ENCODE peak calls at places on chromosomes 3 and 15, in five cellular contexts. I is H9, F is heart left ventricle, B is heart right ventricle, W is astrocyte. S is an unnamed sample. For H3K27me3, the result is how much of the 10 kb centered on the place peaks cover.

GRCh38 chr15:51312132-51312531 is 26.3 kb downstream of the CYP19A1 start:
- DNase-seq in I (no peak), F (no peak), B (no peak), W (peak), S (no peak)

GRCh38 chr15:31563421-31563820 is 236.8 kb downstream of the KLF13 start:
- DNase-seq in I (no peak), F (no peak), B (no peak), W (no peak), S (peak)

GRCh38 chr3:196774845-196775422 is 35.3 kb downstream of the PAK2 start:
- DNase-seq in I (no peak), F (no peak), B (no peak), W (peak), S (no peak)

GRCh38 chr3:39137435-39137936 is 15.9 kb downstream of the CSRNP1 start:
- DNase-seq in I (no peak), F (no peak), B (peak), W (no peak), S (no peak)

GRCh38 chr3:5053021-5053831 is 68.9 kb upstream of the ARL8B start:
- DNase-seq in I (no peak), F (no peak), B (peak), W (peak), S (no peak)

GRCh38 chr3:181631901-181632300 is 79.8 kb upstream of the SOX2 start:
- DNase-seq in I (no peak), F (no peak), B (no peak), W (no peak), S (no peak)

GRCh38 chr3:40999682-41000081 is 199.6 kb upstream of the CTNNB1 start:
- DNase-seq in I (no peak), F (no peak), B (no peak), W (no peak), S (no peak)

GRCh38 chr15:92098869-92099268 is 245.4 kb downstream of the SLCO3A1 start:
- DNase-seq in I (peak), F (no peak), B (peak), W (no peak), S (no peak)

GRCh38 chr15:70252056-70252935 is 154.6 kb upstream of the TLE3 start:
- DNase-seq in I (no peak), F (no peak), B (no peak), W (no peak), S (peak)

GRCh38 chr3:72487078-72487765 is 361.0 kb downstream of the SHQ1 start:
- DNase-seq in I (peak), F (peak), B (peak), W (peak), S (no peak)

GRCh38 chr3:59728509-59728908 is 678.7 kb upstream of the CFAP20DC start:
- DNase-seq in I (no peak), F (no peak), B (no peak), W (no peak), S (no peak)

GRCh38 chr3:46440531-46441294 is 24.0 kb downstream of the LTF start:
- DNase-seq in I (no peak), F (no peak), B (no peak), W (no peak), S (peak)

GRCh38 chr15:87866961-87867360 is 389.6 kb downstream of the NTRK3 start:
- DNase-seq in I (peak), F (no peak), B (no peak), W (no peak), S (no peak)

GRCh38 chr15:44541282-44541958 is 4.5 kb downstream of the EIF3J start:
- DNase-seq in I (no peak), F (no peak), B (no peak), W (peak), S (no peak)

GRCh38 chr3:34206996-34207395 is 408.6 kb downstream of the PDCD6IP start:
- DNase-seq in I (no peak), F (no peak), B (no peak), W (peak), S (no peak)

GRCh38 chr15:97759363-97759762 is 201.1 kb upstream of the ARRDC4 start:
- DNase-seq in I (no peak), F (no peak), B (no peak), W (peak), S (no peak)

GRCh38 chr3:28951773-28952556 is 328.9 kb upstream of the RBMS3 start:
- DNase-seq in I (no peak), F (no peak), B (no peak), W (no peak), S (no peak)

GRCh38 chr15:70101459-70102113 is 3.9 kb upstream of the TLE3 start:
- DNase-seq in I (peak), F (no peak), B (peak), W (peak), S (peak)

GRCh38 chr15:93026359-93026758 is 62.7 kb downstream of the RGMA start:
- DNase-seq in I (no peak), F (no peak), B (no peak), W (no peak), S (no peak)

GRCh38 chr3:184384856-184385422 is 5.1 kb downstream of the CHRD start:
- DNase-seq in I (no peak), F (no peak), B (no peak), W (no peak), S (no peak)
- H3K27ac ChIP-seq in I (no peak), F (no peak), B (no peak), W (no peak), S (no peak)

GRCh38 chr3:111299070-111299672 is 227.6 kb downstream of the NECTIN3 start:
- DNase-seq in I (no peak), F (no peak), B (no peak), W (peak), S (no peak)
- H3K27me3 ChIP-seq in I (under half), F (under half), B (under half), W (under half), S (under half)

DNA sequence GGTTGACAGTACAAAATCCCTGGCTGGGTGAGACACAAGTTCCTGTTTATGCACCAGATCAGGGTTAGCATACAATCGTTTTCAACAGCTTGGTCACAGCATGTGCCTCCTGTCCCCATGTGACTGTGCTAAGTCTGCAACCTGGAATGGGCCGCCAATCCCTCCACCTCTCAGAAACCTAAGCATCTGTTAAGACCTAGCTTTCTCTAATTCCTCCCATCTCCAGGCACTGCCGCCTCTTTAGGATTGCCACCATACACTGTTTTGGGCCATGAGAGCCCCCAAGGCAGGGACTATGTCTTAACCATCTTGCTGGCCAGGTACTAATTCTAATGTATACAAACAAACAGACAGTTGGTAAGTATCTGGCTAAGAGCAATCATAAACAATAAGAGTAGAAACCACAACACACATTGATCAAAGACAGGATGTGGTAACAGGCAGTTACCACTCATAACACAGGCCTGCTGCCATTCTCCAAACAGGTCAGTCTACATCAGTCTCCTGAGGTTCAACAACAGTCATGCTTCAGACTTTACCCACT is 25.6 kb downstream of the SEC22C start:
- DNase-seq in I (no peak), F (no peak), B (no peak), W (no peak), S (peak)
- H3K27ac ChIP-seq in I (no peak), F (no peak), B (no peak), W (no peak), S (peak)

DNA sequence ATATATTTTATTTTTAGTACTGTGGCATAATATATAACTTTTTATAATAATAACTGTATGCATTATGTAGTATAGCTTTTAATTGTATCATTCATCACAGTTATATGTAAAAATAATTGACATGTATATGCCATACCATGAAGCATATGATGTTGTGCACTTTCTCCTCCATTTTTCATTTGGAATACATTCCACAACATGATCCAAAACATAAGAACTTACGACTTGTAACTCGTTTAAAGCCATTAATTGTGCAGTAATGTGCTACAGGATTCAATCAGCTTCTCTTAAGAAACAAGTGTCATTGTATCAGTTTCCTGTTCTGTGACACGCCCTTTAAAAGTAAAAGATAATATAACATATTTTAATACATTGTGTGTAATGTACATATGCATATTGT is 2.2 kb downstream of the C3orf80 start:
- DNase-seq in I (no peak), F (no peak), B (no peak), W (no peak), S (no peak)
- H3K27me3 ChIP-seq in I (under half), F (half or more), B (under half), W (under half), S (under half)

GRCh38 chr3:128621234-128621633 is 29.4 kb downstream of the RPN1 start:
- DNase-seq in I (no peak), F (no peak), B (no peak), W (no peak), S (no peak)
- H3K27ac ChIP-seq in I (no peak), F (no peak), B (no peak), W (no peak), S (no peak)

GRCh38 chr15:62389887-62390792 is 225.1 kb upstream of the C2CD4B start:
- DNase-seq in I (peak), F (peak), B (peak), W (peak), S (peak)

GRCh38 chr15:62393196-62393595 is 228.1 kb upstream of the C2CD4B start:
- DNase-seq in I (no peak), F (no peak), B (no peak), W (no peak), S (no peak)

GRCh38 chr15:62390793-62391543 is 225.9 kb upstream of the C2CD4B start:
- DNase-seq in I (peak), F (peak), B (peak), W (peak), S (peak)

GRCh38 chr15:62392411-62392810 is 227.3 kb upstream of the C2CD4B start:
- DNase-seq in I (peak), F (no peak), B (peak), W (peak), S (peak)

GRCh38 chr15:62391565-62392262 is 226.6 kb upstream of the C2CD4B start:
- DNase-seq in I (peak), F (peak), B (peak), W (peak), S (peak)
- H3K27me3 ChIP-seq in I (under half), F (under half), B (under half), W (under half), S (under half)

DNA sequence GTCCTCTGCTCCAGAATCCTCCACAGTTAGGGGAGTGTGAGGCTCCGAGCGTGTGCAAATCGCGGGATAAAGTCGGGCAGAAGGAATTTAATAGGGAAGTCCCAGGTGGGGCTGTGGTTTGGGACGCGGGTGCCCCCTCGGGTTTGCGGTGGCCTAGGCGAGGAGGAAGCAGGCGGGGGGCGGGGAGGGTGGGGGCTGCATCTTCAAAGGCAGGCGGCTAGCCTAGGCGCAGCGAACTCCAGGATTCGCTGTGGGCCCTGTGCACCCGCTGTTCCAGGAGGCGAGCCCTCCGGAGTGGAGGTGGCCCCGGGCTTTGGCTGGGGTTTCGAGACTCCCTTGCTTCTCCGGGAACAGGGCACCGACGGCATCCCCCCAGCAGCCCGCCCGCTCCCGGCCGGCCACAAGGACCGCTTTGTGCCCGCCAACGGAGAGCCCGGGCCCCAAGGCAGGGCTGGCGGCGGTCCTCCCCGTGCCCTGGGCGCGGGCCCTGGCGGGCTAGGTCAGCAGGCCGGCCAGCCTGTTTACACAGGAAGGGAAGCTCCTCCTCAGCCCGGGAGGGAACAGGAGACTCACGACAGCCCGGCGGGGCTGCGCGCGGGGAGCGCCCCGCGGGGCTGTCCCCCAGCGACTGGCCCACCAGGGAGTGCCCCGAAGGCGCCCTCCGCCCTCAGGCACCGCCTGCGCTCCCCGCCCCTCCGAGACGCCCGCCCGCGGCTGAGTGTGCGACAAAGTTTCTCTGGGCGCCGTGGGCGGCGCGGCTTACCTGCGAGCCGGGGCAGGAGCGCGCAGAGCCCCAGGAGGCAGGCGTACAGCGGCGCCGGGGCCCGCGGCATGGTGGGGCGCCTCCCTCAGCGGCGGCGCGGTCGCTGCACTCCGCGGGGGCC is 755 bp downstream of the ITGB5 start:
- DNase-seq in I (peak), F (peak), B (peak), W (no peak), S (peak)
- H3K27ac ChIP-seq in I (peak), F (peak), B (peak), W (peak), S (peak)

GRCh38 chr15:74121858-74122257 is 8.5 kb upstream of the ISLR2 start:
- DNase-seq in I (no peak), F (no peak), B (no peak), W (no peak), S (no peak)

GRCh38 chr15:74122403-74123130 is 7.8 kb upstream of the ISLR2 start:
- DNase-seq in I (no peak), F (no peak), B (no peak), W (no peak), S (no peak)

GRCh38 chr15:74124196-74124595 is 6.2 kb upstream of the ISLR2 start:
- DNase-seq in I (no peak), F (no peak), B (no peak), W (no peak), S (no peak)

GRCh38 chr15:74123131-74123429 is 7.3 kb upstream of the ISLR2 start:
- DNase-seq in I (peak), F (no peak), B (no peak), W (no peak), S (no peak)

GRCh38 chr15:74123685-74124084 is 6.7 kb upstream of the ISLR2 start:
- DNase-seq in I (no peak), F (no peak), B (no peak), W (no peak), S (no peak)
- H3K27me3 ChIP-seq in I (under half), F (under half), B (under half), W (under half), S (under half)

DNA sequence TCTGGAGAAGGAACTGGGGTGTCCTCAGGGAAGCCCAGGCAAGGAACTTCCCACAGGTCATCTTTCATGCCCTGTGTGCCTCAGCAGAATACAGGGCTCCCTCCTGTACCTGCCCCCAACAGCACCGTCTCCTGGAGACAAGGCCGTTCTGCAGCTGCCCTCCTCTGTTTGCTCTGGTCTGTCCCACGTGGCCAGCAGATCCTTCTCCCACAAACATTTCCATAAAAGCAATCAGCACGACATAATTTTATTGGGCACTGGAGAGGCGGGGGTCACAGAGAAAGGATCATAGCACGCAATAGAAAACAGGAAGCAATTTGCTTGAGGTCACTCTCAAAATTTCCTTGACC is 29.5 kb downstream of the STARD5 start:
- DNase-seq in I (peak), F (no peak), B (no peak), W (no peak), S (no peak)
- H3K27ac ChIP-seq in I (no peak), F (peak), B (peak), W (no peak), S (peak)

DNA sequence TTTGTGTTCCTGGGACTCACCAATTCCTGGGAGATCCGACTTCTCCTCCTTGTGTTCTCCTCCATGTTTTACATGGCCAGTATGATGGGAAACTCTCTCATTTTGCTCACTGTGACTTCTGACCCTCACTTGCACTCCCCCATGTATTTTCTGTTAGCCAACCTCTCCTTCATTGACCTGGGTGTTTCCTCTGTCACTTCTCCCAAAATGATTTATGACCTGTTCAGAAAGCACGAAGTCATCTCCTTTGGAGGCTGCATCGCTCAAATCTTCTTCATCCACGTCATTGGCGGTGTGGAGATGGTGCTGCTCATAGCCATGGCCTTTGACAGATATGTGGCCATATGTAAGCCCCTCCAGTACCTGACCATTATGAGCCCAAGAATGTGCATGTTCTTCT is 16.8 kb downstream of the OR4F15 start:
- DNase-seq in I (no peak), F (no peak), B (no peak), W (no peak), S (no peak)
- H3K27me3 ChIP-seq in I (under half), F (under half), B (under half), W (under half), S (under half)